ENCODE peak calls at places on chromosomes 16 and 17, in four cellular contexts. Q is GM12878, Y is SK-N-SH, F is K562. M is an unnamed sample.

GRCh38 chr16:72847187-72848044 is 200.5 kb downstream of the ZFHX3 start:
- DNase-seq in Q (no peak), Y (peak; percentile 70), F (peak; percentile 33), M (peak; percentile 30)

GRCh38 chr17:3959295-3959899 is 4.8 kb downstream of the ATP2A3 start:
- DNase-seq in Q (no peak), Y (no peak), F (peak; percentile 50), M (peak; percentile 62)

GRCh38 chr17:6671431-6671830 is 19.9 kb downstream of the C17orf100 start:
- DNase-seq in Q (no peak), Y (no peak), F (no peak), M (no peak)

GRCh38 chr16:4089251-4089810 is 26.9 kb downstream of the ADCY9 start:
- DNase-seq in Q (no peak), Y (no peak), F (no peak), M (no peak)

GRCh38 chr16:19245326-19245925 is 40.1 kb upstream of the CLEC19A start:
- DNase-seq in Q (no peak), Y (no peak), F (no peak), M (no peak)

GRCh38 chr17:27226611-27227234 is 67.2 kb upstream of the WSB1 start:
- DNase-seq in Q (no peak), Y (no peak), F (no peak), M (no peak)

GRCh38 chr17:19306160-19307111 is 56.1 kb downstream of the B9D1 start:
- DNase-seq in Q (peak; percentile 94), Y (no peak), F (peak; percentile 15), M (peak; percentile 67)

GRCh38 chr16:15833551-15833950 is 23.3 kb downstream of the MYH11 start:
- DNase-seq in Q (no peak), Y (no peak), F (no peak), M (no peak)

GRCh38 chr17:45923511-45924268 is 29.3 kb downstream of the MAPT start:
- DNase-seq in Q (no peak), Y (no peak), F (no peak), M (peak; percentile 86)

GRCh38 chr17:49361902-49362722 is at the start of gene ZNF652:
- DNase-seq in Q (peak; percentile 65), Y (peak; percentile 100), F (peak; percentile 98), M (peak; percentile 96)

GRCh38 chr17:27800522-27800921 is at the start of gene NOS2:
- DNase-seq in Q (no peak), Y (no peak), F (no peak), M (peak; percentile 26)

GRCh38 chr17:74360993-74361612 is 565 bp downstream of the BTBD17 start:
- DNase-seq in Q (no peak), Y (no peak), F (no peak), M (no peak)

GRCh38 chr16:85211247-85211910 is 99.1 kb upstream of the CIBAR2 start:
- DNase-seq in Q (no peak), Y (no peak), F (no peak), M (no peak)

GRCh38 chr17:58300336-58300735 is 19.6 kb upstream of the MPO start:
- DNase-seq in Q (no peak), Y (no peak), F (no peak), M (no peak)

GRCh38 chr17:74433421-74434121 is 1.7 kb downstream of the GPRC5C start:
- DNase-seq in Q (no peak), Y (no peak), F (no peak), M (peak; percentile 72)

GRCh38 chr16:83606486-83607030 is 201.2 kb upstream of the HSBP1 start:
- DNase-seq in Q (no peak), Y (no peak), F (peak; percentile 24), M (no peak)

GRCh38 chr17:66522591-66523272 is 220.3 kb downstream of the PRKCA start:
- DNase-seq in Q (no peak), Y (no peak), F (no peak), M (no peak)

GRCh38 chr17:66524848-66525247 is 222.4 kb downstream of the PRKCA start:
- DNase-seq in Q (no peak), Y (no peak), F (no peak), M (no peak)

GRCh38 chr17:66525338-66525737 is 222.9 kb downstream of the PRKCA start:
- DNase-seq in Q (no peak), Y (no peak), F (no peak), M (no peak)

GRCh38 chr17:66520986-66521385 is 218.6 kb downstream of the PRKCA start:
- DNase-seq in Q (no peak), Y (no peak), F (no peak), M (no peak)

GRCh38 chr17:66523378-66524174 is 221.2 kb downstream of the PRKCA start:
- DNase-seq in Q (no peak), Y (no peak), F (no peak), M (no peak)
- TF ChIP-seq SMC3 in Q (no peak), Y (no peak), F (no peak), M (no peak)

GRCh38 chr17:63932721-63933120 is 590 bp upstream of the CD79B start:
- DNase-seq in Q (no peak), Y (peak; percentile 22), F (no peak), M (no peak)
- TF ChIP-seq YY1 in Q (peak; percentile 77), Y (no peak), F (no peak), M (no peak)

GRCh38 chr16:87970206-87970605 is 19.0 kb downstream of the BANP start:
- DNase-seq in Q (no peak), Y (no peak), F (no peak), M (no peak)
- TF ChIP-seq SMC3 in Q (no peak), Y (no peak), F (no peak), M (no peak)

GRCh38 chr17:48068491-48068961 is 20.4 kb downstream of the NFE2L1 start:
- DNase-seq in Q (no peak), Y (no peak), F (peak; percentile 50), M (peak; percentile 41)
- TF ChIP-seq YY1 in Q (no peak), Y (no peak), F (no peak), M (no peak)

DNA sequence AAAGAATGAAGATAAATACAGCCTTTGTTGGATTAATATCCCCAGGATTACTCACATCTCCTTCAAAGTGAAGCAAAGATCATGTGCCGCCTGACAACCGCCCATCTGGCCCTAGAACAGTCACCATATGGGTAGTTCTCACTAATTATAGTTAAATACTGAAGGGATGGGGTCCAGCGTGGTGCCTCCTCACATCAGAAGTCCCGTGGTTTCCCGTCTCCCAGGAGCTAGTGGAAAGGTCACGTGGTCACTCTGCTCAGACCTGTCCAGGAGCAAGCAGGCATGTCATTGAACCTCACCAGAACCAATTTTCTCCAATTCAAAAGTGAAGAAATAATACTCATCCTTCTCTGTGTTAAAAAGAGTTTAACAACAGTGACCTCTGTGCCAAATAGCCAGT is 434.5 kb downstream of the SHISA9 start:
- DNase-seq in Q (no peak), Y (no peak), F (no peak), M (no peak)
- TF ChIP-seq SMC3 in Q (no peak), Y (no peak), F (no peak), M (no peak)

M was measured in HepG2.